ENCODE peak calls at places on chromosomes 6 and 20, in four cellular contexts. F, S, L and Q are unnamed samples.

GRCh38 chr6:44386929-44387345 is 569 bp upstream of the CDC5L start:
- DNase-seq in S (no peak), F (no peak), L (no peak), Q (peak; percentile 5)

GRCh38 chr20:36128463-36129176 is 25.9 kb upstream of the EPB41L1 start:
- DNase-seq in S (no peak), F (no peak), L (no peak), Q (peak; percentile 37)

GRCh38 chr20:61877776-61878477 is 187.8 kb downstream of the TAF4 start:
- DNase-seq in S (no peak), F (no peak), L (no peak), Q (no peak)

GRCh38 chr6:77015350-77015749 is 447.9 kb downstream of the HTR1B start:
- DNase-seq in S (no peak), F (no peak), L (no peak), Q (peak; percentile 53)

GRCh38 chr6:109236140-109237081 is 141.1 kb downstream of the CEP57L1 start:
- DNase-seq in S (no peak), L (no peak), F (no peak), Q (no peak)

GRCh38 chr6:1962201-1962600 is 283.2 kb downstream of the GMDS start:
- DNase-seq in S (no peak), L (no peak), F (no peak), Q (peak; percentile 7)

GRCh38 chr20:54356726-54357235 is 118.6 kb upstream of the DOK5 start:
- DNase-seq in S (no peak), L (no peak), F (no peak), Q (no peak)

GRCh38 chr6:43256670-43257664 is 13.7 kb downstream of the TTBK1 start:
- DNase-seq in L (no peak), F (no peak), S (no peak), Q (no peak)

GRCh38 chr6:140140891-140141290 is 766.4 kb upstream of the CITED2 start:
- DNase-seq in F (no peak), L (no peak), S (no peak), Q (no peak)

GRCh38 chr6:157272372-157272771 is 50.9 kb downstream of the TMEM242 start:
- DNase-seq in L (no peak), F (no peak), S (peak; percentile 66), Q (no peak)

GRCh38 chr20:49272654-49273053 is 5.2 kb downstream of the ZNFX1 start:
- DNase-seq in L (no peak), S (no peak), F (no peak), Q (no peak)

GRCh38 chr6:138468320-138469015 is 30.8 kb downstream of the NHSL1 start:
- DNase-seq in L (no peak), S (no peak), F (no peak), Q (peak; percentile 56)

GRCh38 chr6:657743-658142 is 843 bp upstream of the HUS1B start:
- DNase-seq in F (no peak), L (no peak), S (no peak), Q (no peak)

GRCh38 chr20:51800769-51801219 is 1.5 kb downstream of the SALL4 start:
- DNase-seq in F (peak; percentile 81), L (no peak), S (no peak), Q (no peak)

GRCh38 chr20:63518946-63519764 is 1.4 kb upstream of the PPDPF start:
- DNase-seq in L (no peak), S (no peak), F (peak; percentile 85), Q (no peak)

GRCh38 chr6:166627875-166628849 is 1.1 kb upstream of the RPS6KA2 start:
- DNase-seq in L (peak; percentile 87), S (peak; percentile 86), F (no peak), Q (no peak)

GRCh38 chr20:61355096-61355495 is 103.0 kb downstream of the CDH4 start:
- DNase-seq in S (no peak), L (no peak), F (no peak), Q (no peak)

GRCh38 chr6:152952045-152952444 is 30.8 kb downstream of the FBXO5 start:
- DNase-seq in F (no peak), L (no peak), S (no peak), Q (peak; percentile 45)

GRCh38 chr6:121748376-121748775 is 312.9 kb downstream of the GJA1 start:
- DNase-seq in L (no peak), S (no peak), F (no peak), Q (no peak)

GRCh38 chr6:65229768-65230167 is 477.3 kb downstream of the EYS start:
- DNase-seq in L (no peak), F (no peak), S (no peak), Q (no peak)

GRCh38 chr20:58401123-58401639 is 12.2 kb downstream of the VAPB start:
- DNase-seq in L (no peak), F (no peak), S (no peak), Q (no peak)

GRCh38 chr6:67009818-67010217 is 1302.8 kb upstream of the EYS start:
- DNase-seq in S (no peak), L (no peak), F (no peak), Q (no peak)

GRCh38 chr6:99013145-99013544 is 65.4 kb upstream of the FBXL4 start:
- DNase-seq in F (no peak), S (no peak), L (no peak), Q (peak; percentile 95)

GRCh38 chr20:58986968-58987517 is 6.0 kb downstream of the NELFCD start:
- DNase-seq in F (peak; percentile 62), L (no peak), S (peak; percentile 35), Q (no peak)

GRCh38 chr6:32114853-32115252 is 5.7 kb upstream of the TNXB start:
- DNase-seq in S (no peak), L (no peak), F (no peak), Q (peak; percentile 82)
- H3K27ac ChIP-seq in S (peak overlapping the region; percentile 68), L (peak overlapping the region; percentile 95), F (peak overlapping the region; percentile 79), Q (peak overlapping the region; percentile 69)

GRCh38 chr6:107186047-107186446 is 70.7 kb upstream of the BEND3 start:
- DNase-seq in F (no peak), L (no peak), S (no peak), Q (no peak)

GRCh38 chr6:107180114-107180513 is 64.8 kb upstream of the BEND3 start:
- DNase-seq in L (no peak), F (no peak), S (no peak), Q (no peak)

GRCh38 chr6:107187630-107188029 is 72.3 kb upstream of the BEND3 start:
- DNase-seq in F (no peak), L (no peak), S (no peak), Q (no peak)

GRCh38 chr6:107185570-107185969 is 70.3 kb upstream of the BEND3 start:
- DNase-seq in L (no peak), F (no peak), S (no peak), Q (peak; percentile 10)
- TF ChIP-seq CTCF in L (peak; percentile 39), F (peak; percentile 59), S (no peak), Q (peak; percentile 48)

DNA sequence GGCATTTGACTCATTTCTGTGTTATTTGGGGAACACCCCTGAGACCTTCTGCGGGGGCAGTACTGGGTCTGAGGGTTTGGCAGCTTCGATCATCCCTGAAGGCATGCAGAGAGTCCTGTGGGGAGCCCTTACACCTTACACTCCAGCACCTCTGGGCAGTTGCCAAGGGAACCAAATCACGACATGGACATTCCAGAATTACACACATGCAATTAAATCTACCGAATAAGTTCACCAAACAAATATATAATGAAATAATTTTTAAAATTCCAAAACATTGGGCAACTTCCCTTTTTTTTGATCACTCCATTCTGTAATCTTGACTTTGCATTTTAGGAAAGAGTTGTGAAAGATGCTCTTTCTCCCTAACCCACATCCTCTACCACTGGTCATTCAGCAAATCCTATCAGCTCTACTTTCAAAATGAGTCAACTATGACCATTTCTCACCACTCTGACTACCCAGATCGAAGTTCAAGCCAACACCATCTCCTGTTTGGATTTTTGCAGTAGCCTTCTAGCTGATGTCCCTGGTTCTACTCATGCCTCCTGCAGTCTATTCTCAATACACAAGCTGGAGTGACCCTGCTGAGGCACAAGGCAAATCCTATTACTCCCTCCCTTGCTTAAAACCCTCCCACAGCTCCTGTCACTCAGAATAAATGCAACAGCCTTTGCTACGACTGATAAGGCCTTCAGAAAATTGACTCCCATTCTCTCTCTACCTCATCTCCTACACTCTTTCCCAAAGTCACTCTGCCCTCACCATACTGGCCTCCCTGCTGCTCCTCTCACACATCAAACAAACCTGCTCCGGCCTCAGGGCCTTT is 533.3 kb downstream of the HACE1 start:
- DNase-seq in F (no peak), L (no peak), S (no peak), Q (peak; percentile 39)
- H3K36me3 ChIP-seq in F (no peaks in the 10 kb centered on the region), L (no peaks in the 10 kb centered on the region), S (no peaks in the 10 kb centered on the region), Q (no peaks in the 10 kb centered on the region)

GRCh38 chr20:21315138-21315537 is 12.0 kb downstream of the XRN2 start:
- DNase-seq in S (no peak), F (no peak), L (no peak), Q (peak; percentile 76)
- H3K27ac ChIP-seq in S (no peak overlapping the region), F (peak overlapping the region; percentile 54), L (no peak overlapping the region), Q (no peak overlapping the region)

GRCh38 chr20:46139243-46139889 is 21.3 kb downstream of the CD40 start:
- DNase-seq in S (no peak), L (no peak), F (peak; percentile 74), Q (no peak)
- TF ChIP-seq CTCF in S (no peak), L (no peak), F (no peak), Q (no peak)

DNA sequence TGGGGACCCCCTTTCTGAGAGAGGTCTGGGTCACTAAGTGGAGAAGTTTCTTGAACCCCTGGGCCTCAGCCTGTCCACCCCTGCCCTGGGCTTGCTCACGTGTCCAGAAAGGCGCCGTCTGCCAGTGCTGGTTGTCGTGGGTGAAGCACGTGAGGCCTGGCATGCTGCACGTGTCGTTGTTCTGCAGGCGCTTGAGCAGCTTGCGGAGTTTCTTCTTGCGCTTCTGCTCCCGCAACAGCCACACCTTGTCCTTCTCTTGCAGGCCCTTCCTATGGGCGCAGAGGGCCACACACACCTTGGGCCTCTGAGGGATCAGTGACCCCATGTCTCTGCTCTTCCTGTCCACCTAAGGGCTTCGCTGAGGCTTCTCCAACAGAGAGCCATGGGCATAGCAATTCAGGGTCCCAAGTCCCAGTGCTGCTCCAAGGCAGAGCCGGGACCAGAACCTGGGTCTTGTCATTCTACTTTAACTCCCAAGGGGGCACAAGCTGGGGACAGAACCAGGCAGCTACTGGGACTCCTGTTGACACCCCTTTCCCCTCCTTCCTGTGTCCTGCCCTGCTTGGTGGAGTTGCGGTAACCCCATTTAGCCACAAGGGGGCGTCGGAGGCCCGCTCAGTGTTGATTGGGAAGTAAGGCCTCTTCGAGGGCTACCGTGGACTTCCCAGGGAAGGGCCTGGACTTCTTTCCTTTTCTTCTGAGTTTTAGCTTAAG is 121.8 kb downstream of the SULF2 start:
- DNase-seq in S (peak; percentile 86), L (peak; percentile 71), F (peak; percentile 83), Q (peak; percentile 64)
- H3K36me3 ChIP-seq in S (peaks cover 33% of the 10 kb centered on the region), L (peaks cover 29% of the 10 kb centered on the region), F (peaks cover 75% of the 10 kb centered on the region), Q (peaks cover 5% of the 10 kb centered on the region)

DNA sequence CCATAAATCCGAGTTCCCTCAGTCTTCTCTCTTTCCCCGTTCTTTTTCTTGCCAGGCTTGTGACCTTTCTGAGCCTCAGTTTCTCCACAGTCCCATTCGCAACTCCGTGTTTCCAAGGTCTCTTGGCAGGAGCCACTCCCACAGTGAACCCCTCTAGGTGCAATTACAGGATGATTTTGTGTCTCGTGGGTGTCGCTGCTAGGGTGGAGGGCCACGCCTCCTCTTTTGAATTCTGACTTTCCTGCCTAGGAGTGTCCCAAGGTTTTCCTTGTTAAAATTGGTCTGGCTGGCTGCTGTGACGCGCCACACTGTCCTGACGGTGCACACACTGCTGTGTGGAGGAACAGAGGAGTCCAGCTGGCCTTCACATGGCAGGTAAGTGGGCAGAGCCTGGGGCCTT is at the start of gene TGM6:
- DNase-seq in F (no peak), L (no peak), S (no peak), Q (no peak)
- H3K27ac ChIP-seq in F (no peak within 1 kb of the TSS), L (no peak within 1 kb of the TSS), S (no peak within 1 kb of the TSS), Q (no peak within 1 kb of the TSS)